ENCODE peak calls at places on chromosomes 11 and 22, in five cellular contexts. Y, P, Z, U and X are unnamed samples.

GRCh38 chr11:132158091-132158490 is 787.7 kb downstream of the NTM start:
- DNase-seq in Y (peak; percentile 32), P (peak; percentile 37), Z (peak; percentile 50), U (peak; percentile 30), X (peak; percentile 39)

GRCh38 chr11:4607111-4607510 is 920 bp downstream of the TRIM68 start:
- DNase-seq in Y (peak; percentile 50), P (no peak), Z (no peak), U (no peak), X (peak; percentile 2)

GRCh38 chr11:43576834-43577521 is 103.6 kb upstream of the HSD17B12 start:
- DNase-seq in Y (peak; percentile 40), P (peak; percentile 93), Z (peak; percentile 48), U (no peak), X (peak; percentile 88)

GRCh38 chr11:70641366-70641765 is 243.0 kb downstream of the CTTN start:
- DNase-seq in Y (no peak), P (peak; percentile 67), Z (no peak), U (no peak), X (no peak)

GRCh38 chr11:842370-843002 is at the start of the genes POLR2L and TSPAN4:
- DNase-seq in Y (peak; percentile 85), P (peak; percentile 97), Z (peak; percentile 86), U (peak; percentile 86), X (peak; percentile 92)

GRCh38 chr22:37235897-37236607 is 8.0 kb downstream of the RAC2 start:
- DNase-seq in Y (no peak), P (no peak), Z (no peak), U (no peak), X (no peak)

GRCh38 chr11:35146711-35147110 is 7.7 kb downstream of the CD44 start:
- DNase-seq in Y (no peak), P (no peak), Z (no peak), U (no peak), X (no peak)

GRCh38 chr11:36258730-36259360 is 30.4 kb downstream of the COMMD9 start:
- DNase-seq in Y (peak; percentile 69), P (peak; percentile 84), Z (peak; percentile 74), U (peak; percentile 35), X (peak; percentile 93)

GRCh38 chr11:57426754-57427691 is at the start of gene SLC43A3:
- DNase-seq in Y (peak; percentile 38), P (peak; percentile 70), Z (peak; percentile 88), U (peak; percentile 93), X (peak; percentile 78)

GRCh38 chr11:95711162-95711944 is 78.2 kb downstream of the FAM76B start:
- DNase-seq in Y (no peak), P (no peak), Z (no peak), U (peak; percentile 23), X (no peak)

GRCh38 chr11:88284306-88285057 is 53.1 kb downstream of the CTSC start:
- DNase-seq in Y (peak; percentile 88), P (no peak), Z (no peak), U (no peak), X (no peak)

GRCh38 chr11:6393989-6394670 is 3.9 kb downstream of the SMPD1 start:
- DNase-seq in Y (no peak), P (no peak), Z (no peak), U (no peak), X (no peak)

GRCh38 chr11:93089474-93090102 is 108.2 kb downstream of the SLC36A4 start:
- DNase-seq in Y (peak; percentile 50), P (peak; percentile 62), Z (peak; percentile 73), U (peak; percentile 63), X (peak; percentile 79)

GRCh38 chr11:69213964-69214363 is 58.2 kb downstream of the SMIM38 start:
- DNase-seq in Y (no peak), P (no peak), Z (no peak), U (no peak), X (no peak)

GRCh38 chr11:75147875-75148263 is 3.0 kb upstream of the SLCO2B1 start:
- DNase-seq in Y (no peak), P (no peak), Z (no peak), U (no peak), X (no peak)

GRCh38 chr11:77560605-77561004 is 29.1 kb upstream of the AQP11 start:
- DNase-seq in Y (no peak), P (no peak), Z (peak; percentile 65), U (peak; percentile 77), X (peak; percentile 32)

GRCh38 chr11:20353829-20354434 is 9.6 kb upstream of the HTATIP2 start:
- DNase-seq in Y (peak; percentile 55), P (peak; percentile 75), Z (peak; percentile 65), U (peak; percentile 26), X (peak; percentile 38)

GRCh38 chr22:17106785-17107546 is 14.2 kb downstream of the TMEM121B start:
- DNase-seq in Y (no peak), P (peak; percentile 16), Z (no peak), U (no peak), X (no peak)

GRCh38 chr11:68583047-68583446 is 101.3 kb upstream of the GAL start:
- DNase-seq in Y (peak; percentile 43), P (no peak), Z (peak; percentile 21), U (peak; percentile 49), X (no peak)

GRCh38 chr11:97019754-97020153 is 629.9 kb downstream of the JRKL start:
- DNase-seq in Y (no peak), P (no peak), Z (no peak), U (peak; percentile 9), X (no peak)

GRCh38 chr22:43239956-43240355 is 53.0 kb upstream of the TTLL12 start:
- DNase-seq in Y (no peak), P (no peak), Z (no peak), U (no peak), X (no peak)

GRCh38 chr11:10294289-10294953 is 402 bp upstream of the SBF2 start:
- DNase-seq in Y (peak; percentile 63), P (peak; percentile 59), Z (peak; percentile 45), U (peak; percentile 44), X (peak; percentile 71)

GRCh38 chr11:34351051-34351450 is 6.8 kb downstream of the ABTB2 start:
- DNase-seq in Y (no peak), P (no peak), Z (no peak), U (no peak), X (no peak)

GRCh38 chr11:105577645-105578044 is 32.2 kb upstream of the GRIA4 start:
- DNase-seq in Y (peak; percentile 29), P (peak; percentile 7), Z (peak; percentile 90), U (no peak), X (peak; percentile 6)

GRCh38 chr11:115548878-115549528 is 44.8 kb upstream of the CADM1 start:
- DNase-seq in Y (no peak), P (peak; percentile 79), Z (no peak), U (no peak), X (no peak)

GRCh38 chr11:38460429-38460828 is 1862.4 kb upstream of the RAG2 start:
- DNase-seq in Y (no peak), P (no peak), Z (peak; percentile 80), U (peak; percentile 26), X (peak; percentile 17)

GRCh38 chr11:895331-896223 is 15.0 kb downstream of the CHID1 start:
- DNase-seq in Y (no peak), P (no peak), Z (no peak), U (no peak), X (no peak)

GRCh38 chr11:134565343-134565891 is 153.4 kb upstream of the B3GAT1 start:
- DNase-seq in Y (peak; percentile 2), P (no peak), Z (no peak), U (no peak), X (no peak)

GRCh38 chr11:126336646-126337045 is 18.8 kb upstream of the ST3GAL4 start:
- DNase-seq in Y (peak; percentile 63), P (no peak), Z (no peak), U (no peak), X (no peak)

DNA sequence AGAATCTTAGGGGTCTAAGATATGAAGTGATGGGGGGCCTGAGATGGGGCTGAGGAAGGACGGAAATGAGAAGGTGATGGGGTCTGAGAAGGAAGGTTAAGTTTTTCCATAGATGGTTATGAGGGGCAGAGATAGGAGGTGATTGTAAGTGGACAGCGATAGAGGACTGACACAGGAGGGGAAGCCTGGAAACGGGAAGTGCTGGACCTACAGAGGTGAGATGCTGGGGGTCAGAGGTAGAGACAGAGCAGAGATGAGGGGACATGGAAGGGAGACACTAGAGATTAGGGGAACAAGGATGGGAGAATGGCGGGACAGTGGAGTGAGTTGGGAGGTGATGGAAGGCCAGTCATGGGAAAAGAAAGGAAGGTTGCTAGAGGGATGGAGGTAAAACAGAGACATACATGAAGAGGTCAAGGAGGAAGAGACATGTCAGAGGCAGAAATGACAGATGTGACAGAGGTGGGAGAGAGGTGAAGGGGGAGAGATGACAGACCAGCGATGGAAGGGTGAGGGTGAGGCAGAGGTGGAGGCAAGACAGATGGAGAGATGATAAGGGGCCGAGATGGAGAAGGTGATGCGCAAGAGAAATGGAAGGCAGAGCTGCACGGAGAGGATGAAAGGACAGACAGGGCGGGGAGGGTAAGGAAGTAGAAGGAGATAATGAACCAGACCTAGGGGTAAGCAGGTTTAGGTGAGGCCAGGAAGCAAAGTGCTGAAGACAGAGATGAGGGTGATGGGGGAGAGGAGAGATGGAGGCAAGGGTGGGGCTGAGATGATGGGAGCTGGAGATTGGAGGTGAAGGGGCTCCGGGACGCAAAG is 50.8 kb downstream of the SLC22A12 start:
- DNase-seq in Y (no peak), P (no peak), Z (no peak), U (no peak), X (no peak)
- TF ChIP-seq EZH2 in Y (no peak), P (peak; percentile 10), Z (no peak), U (peak; percentile 94), X (peak; percentile 90)

DNA sequence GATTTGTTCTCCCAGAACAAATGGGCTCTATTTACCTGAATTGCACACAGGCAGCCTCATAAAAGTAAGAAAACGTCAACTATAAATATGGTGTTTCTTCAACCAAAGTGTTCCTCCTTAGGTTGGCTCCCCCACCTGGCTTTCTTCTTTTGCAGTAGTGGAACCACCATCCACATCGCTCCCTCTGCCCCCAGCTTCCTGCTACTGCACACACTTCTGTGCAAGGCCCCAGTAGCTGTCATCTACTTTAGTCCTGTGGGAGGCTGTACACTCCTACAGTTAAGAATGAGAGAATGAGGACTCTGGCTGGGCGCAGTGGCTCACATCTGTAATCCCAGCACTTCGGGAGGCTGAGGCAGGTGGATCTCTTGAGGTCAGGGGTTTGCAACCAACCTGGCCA is 89.5 kb downstream of the BMAL1 start:
- DNase-seq in Y (no peak), P (no peak), Z (no peak), U (no peak), X (no peak)
- H3K27ac ChIP-seq in Y (no peak overlapping the region), P (no peak overlapping the region), Z (no peak overlapping the region), U (no peak overlapping the region), X (no peak overlapping the region)

DNA sequence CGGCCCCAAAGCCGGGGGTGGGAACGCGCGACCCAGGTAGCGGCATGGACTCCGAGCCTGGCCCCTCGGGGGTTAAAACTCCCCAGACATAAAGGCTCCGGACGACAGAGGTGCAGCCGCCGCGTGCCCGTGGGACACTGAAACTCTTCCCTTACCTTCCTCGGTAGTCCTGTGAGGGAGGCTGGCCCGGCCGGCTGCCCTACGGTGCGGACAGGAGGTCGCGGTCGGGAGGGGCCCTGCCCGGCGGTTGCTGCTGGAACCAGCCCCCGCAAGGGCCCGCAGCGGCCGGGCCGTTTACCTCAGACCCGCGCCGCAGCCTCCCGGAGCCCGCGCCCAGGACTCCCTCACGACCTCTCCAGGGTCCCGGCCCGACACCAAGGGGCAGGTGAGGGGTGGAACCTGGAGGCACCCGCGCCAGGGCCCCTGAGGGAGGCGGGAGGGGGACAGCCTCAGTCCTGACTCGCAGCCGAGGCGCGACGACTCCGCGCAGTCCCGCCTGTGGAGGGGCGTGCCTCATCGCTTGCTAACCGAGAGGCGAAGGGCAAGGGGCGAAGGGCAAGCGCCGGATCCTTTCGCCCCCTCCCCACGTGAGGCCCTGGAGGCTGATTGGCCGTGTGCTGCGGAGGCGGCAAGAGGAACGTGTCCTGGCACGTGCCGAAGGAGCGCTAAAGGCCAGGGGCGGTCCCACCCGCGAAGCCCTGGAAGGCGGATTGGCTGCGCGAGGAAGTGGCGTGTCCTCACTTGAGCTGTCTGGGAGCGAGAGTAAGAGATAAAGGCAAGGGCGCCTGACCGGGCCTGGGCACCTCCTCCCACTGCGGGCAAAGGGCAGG is at the start of gene UPB1:
- DNase-seq in Y (no peak), P (peak; percentile 42), Z (no peak), U (no peak), X (no peak)
- H3K4me3 ChIP-seq in Y (peak within 1 kb of the TSS; percentile 12), P (peak within 1 kb of the TSS; percentile 41), Z (no peak within 1 kb of the TSS), U (peak within 1 kb of the TSS; percentile 8), X (no peak within 1 kb of the TSS)

GRCh38 chr22:20427104-20427944 is 10.3 kb downstream of the SCARF2 start:
- DNase-seq in Y (no peak), P (no peak), Z (no peak), U (no peak), X (no peak)
- TF ChIP-seq EZH2 in Y (no peak), P (no peak), Z (no peak), U (no peak), X (no peak)